ENCODE peak calls at places on chromosomes 4 and X, in four cellular contexts. T is CD8-positive, alpha-beta memory T cell; I is neural progenitor cell; W is PC-3. Z is an unnamed sample.

GRCh38 chr4:19026281-19026680 is 1004.7 kb upstream of the LCORL start:
- DNase-seq in T (no peak), I (no peak), W (no peak), Z (no peak)

GRCh38 chrX:37686348-37686736 is 751 bp downstream of the XK start:
- DNase-seq in T (no peak), I (no peak), W (no peak), Z (no peak)

GRCh38 chr4:146179784-146180405 is 4.4 kb downstream of the LSM6 start:
- DNase-seq in T (no peak), I (no peak), W (no peak), Z (peak)

GRCh38 chr4:6885953-6886557 is 23.6 kb upstream of the TBC1D14 start:
- DNase-seq in T (no peak), I (no peak), W (peak), Z (peak)

GRCh38 chr4:28357985-28358384 is 1497.3 kb downstream of the STIM2 start:
- DNase-seq in T (no peak), I (peak), W (peak), Z (peak)

GRCh38 chr4:164931551-164932324 is 45.7 kb downstream of the TRIM61 start:
- DNase-seq in T (no peak), I (no peak), W (peak), Z (peak)

GRCh38 chr4:183602444-183603102 is 56.4 kb downstream of the RWDD4 start:
- DNase-seq in T (no peak), I (no peak), W (no peak), Z (peak)

GRCh38 chr4:68651932-68652331 is 18.5 kb downstream of the UGT2B15 start:
- DNase-seq in T (no peak), I (no peak), W (peak), Z (no peak)

GRCh38 chr4:110122201-110122600 is 76.2 kb downstream of the ELOVL6 start:
- DNase-seq in T (no peak), I (no peak), W (no peak), Z (no peak)

GRCh38 chrX:45622538-45622937 is 421.9 kb upstream of the DIPK2B start:
- DNase-seq in T (no peak), I (no peak), W (peak), Z (no peak)

GRCh38 chr4:166527500-166527899 is 654.5 kb downstream of the TLL1 start:
- DNase-seq in T (no peak), I (peak), W (peak), Z (peak)

DNA sequence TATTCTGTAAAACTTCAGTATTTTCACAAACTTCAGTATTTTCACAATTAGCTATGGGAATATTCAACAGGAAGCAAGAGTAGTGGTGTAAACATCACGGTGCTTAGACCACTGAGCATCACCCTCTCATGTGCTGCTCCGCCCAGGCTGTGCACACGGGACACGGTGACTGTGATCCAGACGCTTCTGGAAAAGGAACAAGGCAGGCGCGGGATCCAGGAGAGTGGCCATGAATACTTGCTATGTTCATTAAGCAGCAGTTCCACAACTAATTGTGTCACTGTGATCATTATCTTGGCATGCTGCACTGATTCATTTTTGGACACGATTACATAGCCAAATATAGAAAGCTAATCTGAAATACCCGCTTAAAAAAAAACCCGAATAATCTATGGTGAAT is 19.6 kb upstream of the FAT1 start:
- DNase-seq in T (no peak), I (no peak), W (no peak), Z (no peak)
- H3K4me3 ChIP-seq in T (no peak), I (no peak), W (no peak), Z (no peak)

DNA sequence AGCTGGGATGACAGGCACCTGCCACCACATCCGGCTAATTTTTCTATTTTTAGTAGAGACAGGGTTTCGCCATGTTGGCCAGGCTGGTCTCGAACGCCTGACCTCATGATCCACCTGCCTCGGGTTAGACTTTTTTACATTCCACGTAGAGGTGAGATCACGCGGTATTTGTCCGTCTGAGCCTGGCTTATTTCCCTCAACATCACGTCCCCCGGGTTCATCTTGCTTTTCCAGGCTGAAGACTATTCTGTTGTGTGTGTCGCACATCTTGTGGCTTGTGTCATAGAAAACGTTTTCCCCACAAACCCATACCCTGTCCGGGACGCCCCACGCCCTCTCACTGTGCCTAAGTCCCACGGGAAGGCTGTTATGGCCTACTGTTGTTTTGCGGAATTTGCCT is 185.3 kb downstream of the CRLF2 start:
- DNase-seq in T (no peak), I (no peak), W (no peak), Z (no peak)
- H3K4me3 ChIP-seq in T (no peak), I (no peak), W (no peak), Z (no peak)

DNA sequence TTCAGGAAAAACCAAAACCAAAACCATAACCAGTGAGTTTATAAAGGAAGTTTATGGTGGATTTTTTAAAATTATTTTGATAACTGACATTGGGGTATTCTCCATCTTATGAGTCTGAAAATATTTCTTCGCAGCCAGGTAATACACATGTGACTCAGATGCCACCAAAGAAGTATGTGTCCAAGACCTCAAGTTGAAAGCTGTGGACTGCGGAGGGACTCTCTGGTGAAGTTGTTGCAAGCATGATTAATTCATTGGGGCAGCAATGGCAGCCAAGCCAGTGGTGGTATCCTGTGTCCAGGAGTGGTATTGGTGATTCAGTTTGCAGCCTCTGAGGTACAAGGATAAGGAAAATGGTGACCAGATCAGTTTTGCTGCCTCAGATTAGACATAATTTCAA is 14.0 kb upstream of the ADH5 start:
- DNase-seq in T (no peak), I (no peak), W (no peak), Z (no peak)
- H3K4me3 ChIP-seq in T (no peak), I (no peak), W (no peak), Z (no peak)

DNA sequence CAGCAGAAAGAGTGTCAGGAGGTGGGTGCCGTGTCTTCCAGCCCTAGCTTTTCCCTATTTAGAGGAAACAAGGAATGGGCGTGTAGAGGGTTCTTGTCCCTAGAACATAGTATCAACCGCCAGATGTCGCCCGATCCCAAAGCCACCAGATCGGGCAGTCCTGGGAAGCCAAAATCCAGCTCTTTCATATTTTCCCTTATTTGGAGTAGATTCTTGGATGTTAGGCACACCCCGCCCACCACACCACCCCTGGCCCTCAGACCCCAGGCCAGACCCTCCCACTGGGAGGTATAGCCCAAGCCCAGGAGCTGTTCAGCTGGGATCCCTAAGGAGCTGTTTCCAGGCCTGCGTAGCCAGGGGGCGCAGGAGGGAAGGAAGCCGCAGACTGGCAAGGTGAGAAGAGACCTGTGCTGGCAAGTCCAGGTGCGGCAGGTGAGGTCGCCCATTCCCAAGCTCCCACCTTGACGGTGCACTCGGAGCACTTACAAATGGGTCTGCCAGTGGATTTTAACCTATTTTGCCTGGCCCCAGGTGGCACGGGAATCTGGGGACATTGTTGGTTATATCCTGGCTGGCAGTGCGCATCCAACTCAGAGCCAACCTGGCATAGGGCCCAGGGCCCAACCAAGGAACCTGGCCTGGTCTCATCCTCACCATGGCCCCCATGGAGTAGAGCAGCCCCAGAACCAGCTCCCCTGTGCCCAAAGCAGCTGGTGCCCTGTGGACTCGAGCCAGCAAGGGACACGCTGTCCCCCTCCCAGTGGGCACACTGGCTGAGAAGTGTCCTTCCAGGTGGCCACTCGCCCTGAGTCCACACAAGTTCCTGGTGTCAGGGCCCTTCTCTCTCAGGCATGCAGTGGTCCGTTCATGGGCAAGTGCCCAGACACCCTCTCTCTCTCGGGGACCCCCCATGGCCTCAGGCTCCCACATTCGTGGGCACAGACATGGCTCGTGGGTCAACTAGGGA is 811 bp downstream of the FLNA start:
- DNase-seq in T (no peak), I (peak), W (peak), Z (peak)
- H3K4me3 ChIP-seq in T (peak), I (peak), W (peak), Z (no peak)

GRCh38 chrX:16867947-16868346 is 2.2 kb downstream of the RBBP7 start:
- DNase-seq in T (no peak), I (no peak), W (no peak), Z (no peak)

GRCh38 chrX:16869393-16870094 is 618 bp downstream of the RBBP7 start:
- DNase-seq in T (peak), I (peak), W (peak), Z (peak)

GRCh38 chrX:16870095-16870860 is at the start of gene RBBP7:
- DNase-seq in T (peak), I (peak), W (peak), Z (peak)

GRCh38 chrX:16870861-16871584 is 861 bp upstream of the RBBP7 start:
- DNase-seq in T (no peak), I (peak), W (peak), Z (peak)

GRCh38 chrX:16868920-16869319 is 1.2 kb downstream of the RBBP7 start:
- DNase-seq in T (no peak), I (no peak), W (no peak), Z (no peak)
- H3K4me3 ChIP-seq in T (peak), I (peak), W (peak), Z (peak)

GRCh38 chrX:25019707-25020390 is 4.1 kb upstream of the ARX start:
- DNase-seq in T (no peak), I (peak), W (no peak), Z (peak)
- H3K4me3 ChIP-seq in T (no peak), I (peak), W (no peak), Z (no peak)

DNA sequence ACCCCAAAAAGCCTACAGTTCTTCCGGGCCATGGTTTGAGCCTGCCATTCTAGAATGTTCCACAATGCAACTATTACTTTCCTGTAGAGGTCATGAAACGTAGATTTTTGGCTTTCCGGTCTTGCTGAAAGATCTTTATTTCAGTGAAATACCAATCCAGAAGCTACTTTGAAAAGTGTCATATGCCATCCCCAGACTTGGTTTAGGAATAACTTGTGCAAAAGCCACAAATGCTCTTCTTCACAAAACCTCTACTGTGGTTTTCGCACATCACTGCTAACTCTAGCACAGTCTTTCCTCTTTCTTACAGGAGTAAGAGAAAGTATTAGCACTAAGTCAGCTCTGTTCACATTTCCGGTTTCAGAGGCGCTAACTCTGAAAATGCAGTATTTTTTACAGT is 12.7 kb upstream of the CD40LG start:
- DNase-seq in T (no peak), I (no peak), W (no peak), Z (no peak)
- H3K4me3 ChIP-seq in T (peak), I (no peak), W (no peak), Z (no peak)

GRCh38 chr4:150080875-150081274 is 2.6 kb downstream of the DCLK2 start:
- DNase-seq in T (no peak), I (no peak), W (peak), Z (no peak)
- H3K4me3 ChIP-seq in T (no peak), I (no peak), W (no peak), Z (no peak)

Z was measured in mesendoderm.